ENCODE peak calls at places on chromosome X, in five cellular contexts. Y, U, H, F and R are unnamed samples.

GRCh38 chrX:139776614-139777013 is 68.6 kb upstream of the MCF2 start:
- DNase-seq in Y (no peak), U (no peak), H (no peak), F (no peak), R (peak; percentile 32)

GRCh38 chrX:3443186-3443585 is 96.7 kb upstream of the MXRA5 start:
- DNase-seq in Y (no peak), U (no peak), H (no peak), F (no peak), R (peak; percentile 66)

GRCh38 chrX:47240619-47241018 is 7.8 kb downstream of the USP11 start:
- DNase-seq in Y (no peak), U (no peak), H (no peak), F (no peak), R (no peak)

GRCh38 chrX:7889680-7890079 is 37.5 kb downstream of the PNPLA4 start:
- DNase-seq in Y (no peak), U (no peak), H (peak; percentile 24), F (peak; percentile 12), R (no peak)

GRCh38 chrX:39418132-39418935 is 617.1 kb downstream of the MID1IP1 start:
- DNase-seq in Y (no peak), U (no peak), H (no peak), F (peak; percentile 43), R (no peak)

GRCh38 chrX:70134116-70134477 is 850 bp downstream of the IGBP1 start:
- DNase-seq in Y (peak; percentile 0), U (no peak), H (peak; percentile 34), F (peak; percentile 72), R (peak; percentile 70)

GRCh38 chrX:65677954-65678469 is 10.6 kb downstream of the MSN start:
- DNase-seq in Y (no peak), U (no peak), H (peak; percentile 94), F (peak; percentile 90), R (no peak)

GRCh38 chrX:100648601-100649417 is 4.8 kb downstream of the SRPX2 start:
- DNase-seq in Y (no peak), U (no peak), H (peak; percentile 84), F (peak; percentile 96), R (peak; percentile 76)

DNA sequence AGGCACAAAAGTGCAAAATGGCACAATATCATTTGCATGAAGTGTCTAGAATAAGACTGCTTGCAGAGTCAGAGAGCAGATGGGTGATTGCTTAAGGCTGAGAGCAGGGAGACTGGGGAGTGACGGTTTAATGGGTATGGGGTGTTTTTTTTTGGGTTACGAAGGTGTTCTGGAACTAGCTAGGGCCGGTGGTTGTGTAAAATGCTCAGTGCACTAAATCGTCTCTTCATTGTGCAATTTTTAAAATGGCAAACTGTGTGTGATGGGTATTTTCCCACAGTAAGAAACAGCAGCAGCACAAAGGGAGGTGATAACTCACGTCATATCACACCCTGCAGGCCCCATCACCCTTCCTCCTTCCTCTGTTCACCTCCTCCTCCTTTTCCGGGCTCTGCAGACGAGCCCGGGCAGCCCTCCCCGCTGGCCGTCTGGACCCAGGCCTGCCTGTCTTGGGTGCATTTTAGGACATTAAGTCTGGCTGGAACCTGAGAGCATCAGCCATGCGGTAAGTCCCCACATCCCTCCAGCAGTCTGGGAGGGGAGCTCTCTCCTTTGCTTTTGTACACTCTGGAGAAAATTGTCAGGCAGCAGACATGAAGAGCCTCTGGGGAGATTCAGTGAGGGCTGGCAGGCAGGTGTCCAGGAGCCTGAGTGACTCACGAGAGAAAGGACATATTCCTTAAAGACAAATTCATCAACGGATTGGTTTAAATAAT is 42.7 kb downstream of the ASMT start:
- DNase-seq in Y (no peak), U (no peak), H (no peak), F (no peak), R (no peak)
- H2BK15ac ChIP-seq in Y (no peak overlapping the region), U (no peak overlapping the region), H (no peak overlapping the region), F (no peak overlapping the region), R (no peak overlapping the region)

DNA sequence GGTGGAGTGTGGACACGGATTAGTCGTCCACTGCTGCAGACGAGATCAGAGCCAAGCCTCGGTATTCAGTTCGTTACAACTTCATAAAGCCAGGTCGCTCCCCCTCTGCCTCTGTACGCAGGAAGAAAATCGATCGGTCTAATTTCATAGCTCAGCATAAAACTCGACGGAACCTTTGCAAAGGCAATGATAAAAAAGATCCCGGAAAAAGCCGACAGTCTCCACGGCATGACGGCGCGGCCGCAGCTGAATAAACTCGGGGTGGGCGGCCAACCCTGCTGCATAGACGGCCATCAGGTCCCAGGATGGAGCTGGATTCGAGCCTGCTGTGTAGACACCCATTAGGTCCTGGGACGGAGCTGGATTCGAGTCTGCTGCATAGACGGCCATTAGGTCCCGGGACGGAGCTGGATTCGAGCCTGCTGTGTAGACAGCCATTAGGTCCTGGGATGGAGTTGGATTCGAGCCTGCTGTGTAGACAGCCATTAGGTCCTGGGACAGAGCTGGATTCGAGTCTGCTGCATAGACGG is 113.8 kb upstream of the PPP2R3B start:
- DNase-seq in Y (no peak), U (no peak), H (no peak), F (no peak), R (no peak)
- H2BK15ac ChIP-seq in Y (no peak overlapping the region), U (no peak overlapping the region), H (no peak overlapping the region), F (no peak overlapping the region), R (no peak overlapping the region)

GRCh38 chrX:661154-661553 is 30.6 kb downstream of the SHOX start:
- DNase-seq in Y (no peak), U (no peak), H (no peak), F (no peak), R (no peak)
- H2BK15ac ChIP-seq in Y (no peak overlapping the region), U (no peak overlapping the region), H (no peak overlapping the region), F (no peak overlapping the region), R (no peak overlapping the region)

GRCh38 chrX:68892134-68892533 is 63.3 kb downstream of the EFNB1 start:
- DNase-seq in Y (no peak), U (no peak), H (no peak), F (no peak), R (no peak)
- H2BK15ac ChIP-seq in Y (no peak overlapping the region), U (no peak overlapping the region), H (no peak overlapping the region), F (no peak overlapping the region), R (no peak overlapping the region)

GRCh38 chrX:781216-782211 is 150.9 kb downstream of the SHOX start:
- DNase-seq in Y (no peak), U (no peak), H (no peak), F (no peak), R (no peak)
- H2BK15ac ChIP-seq in Y (no peak overlapping the region), U (no peak overlapping the region), H (no peak overlapping the region), F (no peak overlapping the region), R (no peak overlapping the region)

GRCh38 chrX:54494166-54494969 is 1.7 kb downstream of the FGD1 start:
- DNase-seq in Y (no peak), U (no peak), H (no peak), F (no peak), R (no peak)
- H2BK15ac ChIP-seq in Y (no peak overlapping the region), U (no peak overlapping the region), H (no peak overlapping the region), F (peak overlapping the region; percentile 28), R (no peak overlapping the region)